ENCODE peak calls at places on chromosomes 1 and 21, in four cellular contexts. U is stimulated activated CD4-positive, alpha-beta T cell treated with anti-CD3 and anti-CD28 coated beads, TNF-alpha, amount 100 ng/mL, for 4 hours; C is central memory CD8-positive, alpha-beta T cell; O is pancreas. G is an unnamed sample.

GRCh38 chr1:109932232-109932631 is 21.6 kb downstream of the CSF1 start:
- DNase-seq in U (no peak), C (no peak), O (peak; percentile 12), G (peak; percentile 36)

GRCh38 chr1:116754203-116754977 is at the start of gene CD2:
- DNase-seq in U (no peak), C (no peak), O (no peak), G (no peak)

GRCh38 chr1:77687519-77687906 is 5.1 kb upstream of the ZZZ3 start:
- DNase-seq in U (no peak), C (no peak), O (peak; percentile 61), G (no peak)

GRCh38 chr1:164611754-164612642 is 53.0 kb downstream of the PBX1 start:
- DNase-seq in U (no peak), C (no peak), O (no peak), G (no peak)

GRCh38 chr21:45554477-45555175 is 12.4 kb upstream of the SLC19A1 start:
- DNase-seq in U (peak; percentile 88), C (peak; percentile 80), O (peak; percentile 99), G (peak; percentile 38)

GRCh38 chr1:154755858-154756730 is 114.0 kb downstream of the KCNN3 start:
- DNase-seq in U (no peak), C (no peak), O (no peak), G (no peak)

GRCh38 chr1:38152351-38153082 is 105.9 kb upstream of the POU3F1 start:
- DNase-seq in U (no peak), C (no peak), O (no peak), G (no peak)

GRCh38 chr1:93685918-93686317 is 4.3 kb upstream of the BCAR3 start:
- DNase-seq in U (no peak), C (no peak), O (no peak), G (no peak)

GRCh38 chr1:162357681-162358266 is 18.9 kb downstream of the SPATA46 start:
- DNase-seq in U (no peak), C (no peak), O (no peak), G (no peak)

GRCh38 chr1:155910621-155911121 is 478 bp downstream of the RIT1 start:
- DNase-seq in U (no peak), C (no peak), O (no peak), G (peak; percentile 68)

GRCh38 chr21:33835920-33836319 is 79.7 kb downstream of the ATP5PO start:
- DNase-seq in U (no peak), C (no peak), O (no peak), G (no peak)

GRCh38 chr1:47023268-47024137 is at the start of gene CYP4X1:
- DNase-seq in U (no peak), C (no peak), O (peak; percentile 67), G (no peak)

GRCh38 chr1:202145325-202146140 is 996 bp upstream of the ARL8A start:
- DNase-seq in U (no peak), C (no peak), O (no peak), G (no peak)

GRCh38 chr1:8742022-8742924 is 75.2 kb downstream of the RERE start:
- DNase-seq in U (no peak), C (no peak), O (no peak), G (no peak)

GRCh38 chr1:1940123-1940425 is 21.0 kb upstream of the TMEM52 start:
- DNase-seq in U (no peak), C (no peak), O (no peak), G (no peak)

GRCh38 chr1:116252785-116253184 is 120.3 kb upstream of the ATP1A1 start:
- DNase-seq in U (no peak), C (no peak), O (no peak), G (no peak)

GRCh38 chr1:78334114-78334513 is 156.7 kb upstream of the PTGFR start:
- DNase-seq in U (no peak), C (no peak), O (no peak), G (no peak)

GRCh38 chr1:19814681-19815503 is at the start of gene RNF186:
- DNase-seq in U (no peak), C (no peak), O (peak; percentile 86), G (no peak)

GRCh38 chr1:201305815-201306214 is 22.5 kb downstream of the PKP1 start:
- DNase-seq in U (no peak), C (no peak), O (no peak), G (no peak)

GRCh38 chr1:169184812-169185211 is 78.3 kb downstream of the ATP1B1 start:
- DNase-seq in U (no peak), C (no peak), O (no peak), G (no peak)

GRCh38 chr1:234996245-234996757 is 132.3 kb downstream of the TOMM20 start:
- DNase-seq in U (no peak), C (no peak), O (no peak), G (no peak)

GRCh38 chr1:240293706-240294105 is 202.0 kb downstream of the FMN2 start:
- DNase-seq in U (no peak), C (no peak), O (no peak), G (no peak)

GRCh38 chr1:169497317-169497716 is 11.6 kb upstream of the SLC19A2 start:
- DNase-seq in U (no peak), C (no peak), O (no peak), G (no peak)

GRCh38 chr1:205013683-205014367 is 29.2 kb upstream of the CNTN2 start:
- DNase-seq in U (no peak), C (no peak), O (no peak), G (no peak)

GRCh38 chr1:207810606-207811295 is 58.9 kb downstream of the CD46 start:
- DNase-seq in U (no peak), C (no peak), O (no peak), G (no peak)

GRCh38 chr1:206898089-206898908 is 1.1 kb downstream of the IL24 start:
- DNase-seq in U (no peak), C (no peak), O (no peak), G (no peak)

GRCh38 chr1:42380617-42381423 is at the start of gene RIMKLA:
- DNase-seq in U (peak; percentile 39), C (no peak), O (peak; percentile 88), G (no peak)

GRCh38 chr1:56063461-56063860 is 515.9 kb downstream of the PLPP3 start:
- DNase-seq in U (no peak), C (no peak), O (no peak), G (peak; percentile 43)